ENCODE peak calls at places on chromosomes 4 and X, in eight cellular contexts. N is CD8-positive, alpha-beta memory T cell; P is CD8-positive, alpha-beta T cell; Q is AG04450; A is uterus; R is esophagus squamous epithelium; J is HL-60; K is upper lobe of left lung. D is an unnamed sample.

GRCh38 chr4:40564004-40564403 is 65.7 kb downstream of the RBM47 start:
- DNase-seq in R (no peak), K (no peak), A (no peak), P (no peak), J (peak; percentile 78), N (no peak), Q (no peak), D (no peak)

GRCh38 chrX:12026481-12026880 is 111.8 kb upstream of the FRMPD4 start:
- DNase-seq in R (no peak), N (no peak), Q (no peak), A (no peak), K (no peak), P (no peak), J (no peak), D (peak; percentile 70)

GRCh38 chrX:119041175-119041574 is 31.6 kb upstream of the CT47C1 start:
- DNase-seq in N (no peak), J (no peak), R (no peak), Q (peak; percentile 45), A (peak; percentile 66), P (no peak), K (no peak), D (peak; percentile 90)

GRCh38 chrX:112058255-112058654 is 24.3 kb downstream of the TRPC5 start:
- DNase-seq in K (no peak), A (no peak), N (no peak), P (no peak), Q (peak; percentile 1), J (no peak), R (no peak), D (no peak)

GRCh38 chr4:6362896-6363295 is 93.2 kb downstream of the WFS1 start:
- DNase-seq in J (no peak), R (no peak), N (no peak), K (no peak), A (no peak), Q (no peak), P (no peak), D (peak; percentile 5)

GRCh38 chr4:77804471-77804870 is 14.7 kb downstream of the CNOT6L start:
- DNase-seq in P (no peak), A (no peak), J (no peak), Q (no peak), K (no peak), R (no peak), N (no peak), D (no peak)

GRCh38 chrX:83934220-83934619 is 73.3 kb downstream of the CYLC1 start:
- DNase-seq in A (no peak), P (no peak), J (no peak), R (no peak), Q (no peak), K (no peak), N (no peak), D (no peak)

GRCh38 chr4:73885570-73886230 is 16.5 kb downstream of the CXCL1 start:
- DNase-seq in N (no peak), A (no peak), Q (no peak), K (no peak), P (no peak), J (no peak), R (no peak), D (no peak)

DNA sequence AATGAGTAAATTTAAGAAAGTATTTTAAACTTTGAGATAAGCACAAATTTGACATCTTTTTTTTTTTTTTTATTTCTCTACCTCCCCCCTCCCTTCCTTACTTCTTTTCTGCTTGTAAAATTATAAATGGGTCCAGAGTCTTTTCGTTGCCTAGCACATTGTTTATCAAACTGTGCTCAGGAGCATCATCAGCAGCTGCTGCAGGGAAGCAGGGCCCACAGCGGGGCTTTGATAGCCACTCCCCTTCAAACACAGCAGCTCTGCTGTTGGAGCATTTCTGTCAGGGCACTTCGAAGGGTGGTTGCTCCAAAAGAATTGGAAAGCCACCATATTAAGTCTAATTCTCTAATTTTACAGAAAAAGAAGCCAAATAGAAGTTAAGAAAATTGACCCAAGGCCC is 588.3 kb downstream of the SPRY1 start:
- DNase-seq in K (no peak), Q (no peak), A (no peak), P (no peak), R (no peak), N (no peak), J (no peak), D (no peak)
- H3K27ac ChIP-seq in K (peak overlapping the region; percentile 51), Q (no peak overlapping the region), A (peak overlapping the region; percentile 9), P (no peak overlapping the region), R (peak overlapping the region; percentile 35), N (no peak overlapping the region), J (no peak overlapping the region), D (peak overlapping the region; percentile 98)

DNA sequence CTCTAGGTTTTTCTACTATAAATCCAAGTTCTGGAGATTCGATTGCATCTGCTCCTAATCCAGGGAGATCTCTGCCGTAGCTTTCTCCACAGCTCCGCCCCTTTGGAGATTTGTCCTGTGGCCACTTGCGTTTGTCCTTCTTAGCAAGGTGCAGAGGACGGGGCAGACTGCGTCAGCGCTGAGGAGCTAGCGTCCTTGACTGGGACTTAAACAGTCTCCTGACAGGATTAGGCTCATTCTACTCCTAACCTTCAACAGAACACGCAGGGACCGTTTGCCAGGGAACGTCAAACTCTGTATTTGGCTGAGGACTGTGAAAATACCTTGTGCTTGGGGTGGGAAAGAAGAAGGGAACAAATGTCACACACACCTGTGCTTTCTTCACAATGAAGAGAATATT is 38.6 kb downstream of the SORBS2 start:
- DNase-seq in N (no peak), Q (no peak), P (no peak), A (peak; percentile 20), R (no peak), J (no peak), K (no peak), D (peak; percentile 74)
- H3K4me3 ChIP-seq in N (no peak overlapping the region), Q (no peak overlapping the region), P (no peak overlapping the region), A (no peak overlapping the region), R (no peak overlapping the region), J (no peak overlapping the region), K (peak overlapping the region; percentile 38), D (peak overlapping the region; percentile 50)

DNA sequence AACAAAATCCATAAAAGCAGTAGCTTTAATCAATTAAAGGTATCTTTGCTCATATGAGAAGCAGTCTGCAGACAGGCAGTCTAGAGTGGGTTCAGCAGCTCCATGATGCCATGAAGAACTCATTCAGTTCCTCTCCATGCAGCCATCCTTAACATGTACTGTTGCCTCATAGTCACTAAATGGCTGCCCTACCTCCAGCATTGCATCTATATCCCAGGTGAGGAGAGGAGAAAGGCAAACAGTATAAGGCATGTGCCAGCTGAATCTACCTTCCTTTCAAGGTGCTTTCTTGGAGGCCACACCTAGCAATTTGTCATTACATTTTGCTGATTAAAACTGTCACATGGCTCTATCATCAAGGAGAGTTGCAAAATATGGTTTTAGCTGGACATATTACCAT is 13.2 kb downstream of the CFAP99 start:
- DNase-seq in J (no peak), R (no peak), Q (no peak), K (no peak), P (no peak), A (no peak), N (no peak), D (no peak)
- H3K27ac ChIP-seq in J (no peak overlapping the region), R (no peak overlapping the region), Q (peak overlapping the region; percentile 11), K (no peak overlapping the region), P (no peak overlapping the region), A (no peak overlapping the region), N (no peak overlapping the region), D (no peak overlapping the region)

DNA sequence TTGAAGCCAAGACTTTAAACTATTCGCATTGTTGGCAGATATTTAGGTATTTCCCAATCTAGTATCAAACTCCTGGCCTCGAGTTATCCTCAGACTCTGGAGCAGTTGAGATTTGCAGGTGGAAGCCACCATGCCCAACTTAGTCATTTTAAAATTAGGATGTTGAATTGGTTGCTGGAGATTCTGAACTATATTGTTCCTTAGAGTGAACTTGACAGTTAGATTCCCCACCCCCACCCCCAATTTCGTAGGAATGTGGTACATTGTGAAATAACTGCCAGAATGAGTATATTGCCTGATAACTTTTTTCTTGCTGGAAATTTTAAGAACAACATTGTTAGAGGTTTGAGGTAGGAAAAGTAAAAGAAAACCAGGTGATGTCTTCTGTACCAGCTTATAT is 2.3 kb downstream of the NOCT start:
- DNase-seq in N (no peak), R (no peak), K (no peak), P (no peak), Q (no peak), A (no peak), J (no peak), D (no peak)
- H3K4me3 ChIP-seq in N (no peak overlapping the region), R (no peak overlapping the region), K (no peak overlapping the region), P (no peak overlapping the region), Q (peak overlapping the region; percentile 31), A (no peak overlapping the region), J (peak overlapping the region; percentile 59), D (peak overlapping the region; percentile 2)

D was measured in endothelial cell of umbilical vein.